ENCODE peak calls at places on chromosomes 13 and 19, in nine cellular contexts. K, S, L, T, W, N, I, Z and E are unnamed samples.

GRCh38 chr13:38166121-38166520 is 183.5 kb upstream of the UFM1 start:
- DNase-seq in W (no peak), I (no peak), Z (no peak), K (no peak), L (no peak), N (no peak), S (no peak), T (no peak), E (no peak)

GRCh38 chr13:112114391-112114790 is 47.4 kb downstream of the SOX1 start:
- DNase-seq in I (no peak), S (no peak), W (no peak), L (no peak), K (no peak), N (no peak), Z (no peak), T (no peak), E (no peak)

GRCh38 chr13:27177852-27178251 is 6.2 kb upstream of the USP12 start:
- DNase-seq in N (no peak), W (no peak), K (no peak), I (no peak), Z (no peak), L (no peak), T (no peak), S (no peak), E (no peak)

GRCh38 chr13:64186503-64186902 is 2770.9 kb upstream of the PCDH20 start:
- DNase-seq in S (no peak), W (no peak), I (no peak), T (no peak), K (no peak), L (peak), N (no peak), Z (no peak), E (no peak)

GRCh38 chr13:84776578-84776977 is 894.3 kb upstream of the SLITRK1 start:
- DNase-seq in Z (no peak), K (no peak), L (no peak), T (no peak), I (no peak), S (no peak), N (no peak), W (no peak), E (no peak)

GRCh38 chr13:47934371-47934770 is 66.7 kb downstream of the SUCLA2 start:
- DNase-seq in N (no peak), K (no peak), W (no peak), I (no peak), S (no peak), Z (no peak), T (no peak), L (no peak), E (no peak)

GRCh38 chr13:80054806-80055205 is 286.1 kb downstream of the SPRY2 start:
- DNase-seq in W (no peak), K (no peak), N (no peak), S (no peak), I (no peak), T (no peak), Z (no peak), L (peak), E (no peak)

GRCh38 chr19:43784251-43784980 is 3.6 kb upstream of the KCNN4 start:
- DNase-seq in T (peak), S (no peak), K (no peak), W (peak), L (peak), Z (peak), I (no peak), N (peak), E (peak)

GRCh38 chr19:15374796-15375440 is 4.7 kb downstream of the AKAP8 start:
- DNase-seq in N (peak), Z (no peak), K (peak), L (no peak), I (no peak), T (no peak), S (no peak), W (no peak), E (no peak)

GRCh38 chr19:13342672-13343071 is 163.6 kb downstream of the CACNA1A start:
- DNase-seq in T (no peak), L (no peak), S (no peak), K (no peak), I (no peak), Z (no peak), N (no peak), W (no peak), E (no peak)

GRCh38 chr19:12126707-12127106 is 13.4 kb downstream of the ZNF20 start:
- DNase-seq in S (peak), L (peak), K (no peak), T (no peak), I (no peak), Z (peak), W (no peak), N (no peak), E (peak)

GRCh38 chr19:12722566-12723382 is 958 bp downstream of the TNPO2 start:
- DNase-seq in T (peak), Z (peak), L (peak), I (peak), K (no peak), N (peak), W (peak), S (peak), E (peak)

GRCh38 chr19:44803442-44804428 is 5.2 kb upstream of the BCAM start:
- DNase-seq in S (no peak), W (peak), L (no peak), I (no peak), N (no peak), K (no peak), Z (no peak), T (no peak), E (no peak)

GRCh38 chr19:9934132-9934950 is 2.0 kb downstream of the OLFM2 start:
- DNase-seq in K (peak), W (no peak), T (peak), N (peak), I (peak), Z (peak), S (peak), L (peak), E (peak)

GRCh38 chr13:89239361-89240127 is 1568.4 kb downstream of the SLITRK5 start:
- DNase-seq in K (no peak), L (no peak), N (no peak), W (no peak), Z (no peak), T (no peak), I (no peak), S (no peak), E (no peak)

GRCh38 chr13:99717959-99718674 is 216.8 kb downstream of the TM9SF2 start:
- DNase-seq in I (no peak), L (no peak), T (no peak), Z (no peak), N (no peak), W (no peak), S (no peak), K (no peak), E (no peak)

GRCh38 chr19:10617409-10618121 is 7.8 kb upstream of the SLC44A2 start:
- DNase-seq in I (no peak), L (peak), K (no peak), Z (no peak), W (peak), T (no peak), S (no peak), N (no peak), E (no peak)

GRCh38 chr13:105969761-105970160 is 565.7 kb downstream of the EFNB2 start:
- DNase-seq in W (no peak), K (no peak), L (no peak), Z (no peak), N (no peak), S (no peak), I (no peak), T (no peak), E (no peak)

GRCh38 chr19:15894359-15894758 is 3.5 kb downstream of the CYP4F2 start:
- DNase-seq in L (no peak), N (no peak), Z (no peak), I (no peak), K (no peak), S (no peak), W (no peak), T (no peak), E (no peak)

GRCh38 chr19:14091086-14091884 is 734 bp upstream of the SAMD1 start:
- DNase-seq in S (peak), K (peak), T (peak), I (peak), N (peak), W (peak), Z (peak), L (peak), E (peak)

GRCh38 chr19:38409631-38410133 is 6.8 kb downstream of the FAM98C start:
- DNase-seq in S (no peak), Z (no peak), K (no peak), I (no peak), N (no peak), L (peak), T (no peak), W (no peak), E (no peak)

GRCh38 chr19:11221082-11221598 is 18.3 kb upstream of the ANGPTL8 start:
- DNase-seq in L (no peak), I (no peak), Z (no peak), S (no peak), T (no peak), W (no peak), N (no peak), K (no peak), E (no peak)

GRCh38 chr13:74251778-74252519 is 117.7 kb upstream of the KLF12 start:
- DNase-seq in I (no peak), T (no peak), L (no peak), S (no peak), W (no peak), Z (peak), N (no peak), K (no peak), E (no peak)

GRCh38 chr19:33500991-33501390 is 20.6 kb downstream of the PEPD start:
- DNase-seq in Z (no peak), L (no peak), I (no peak), W (no peak), N (no peak), K (no peak), S (no peak), T (no peak), E (no peak)

GRCh38 chr13:86383561-86383960 is 584.3 kb upstream of the SLITRK6 start:
- DNase-seq in L (no peak), K (no peak), Z (no peak), S (no peak), I (no peak), N (no peak), W (no peak), T (no peak), E (no peak)

GRCh38 chr13:75384881-75385707 is 96.9 kb downstream of the TBC1D4 start:
- DNase-seq in L (no peak), K (no peak), Z (no peak), T (no peak), N (no peak), S (peak), W (no peak), I (no peak), E (peak)

GRCh38 chr19:36236946-36237310 is 22.0 kb downstream of the ZNF146 start:
- DNase-seq in K (no peak), T (no peak), S (no peak), I (no peak), W (no peak), L (no peak), N (no peak), Z (no peak), E (no peak)

GRCh38 chr13:24288870-24289269 is 20.5 kb upstream of the C1QTNF9 start:
- DNase-seq in I (no peak), W (no peak), L (peak), S (no peak), Z (no peak), K (no peak), T (no peak), N (no peak), E (no peak)

GRCh38 chr13:107069107-107069776 is 501.3 kb upstream of the ARGLU1 start:
- DNase-seq in W (no peak), I (no peak), N (no peak), K (no peak), T (no peak), L (peak), Z (no peak), S (no peak), E (no peak)

GRCh38 chr19:43779820-43780219 is 953 bp downstream of the KCNN4 start:
- DNase-seq in K (no peak), I (no peak), N (no peak), W (no peak), Z (no peak), T (no peak), L (no peak), S (no peak), E (peak)

GRCh38 chr13:98143157-98143553 is 261 bp downstream of the FARP1 start:
- DNase-seq in S (no peak), I (no peak), K (peak), W (no peak), Z (no peak), N (no peak), L (no peak), T (no peak), E (no peak)

GRCh38 chr13:98142427-98143156 is at the start of gene FARP1:
- DNase-seq in I (peak), T (peak), L (peak), S (peak), W (peak), Z (peak), N (peak), K (peak), E (peak)

GRCh38 chr13:98141938-98142426 is 912 bp upstream of the FARP1 start:
- DNase-seq in I (no peak), T (peak), K (no peak), L (no peak), N (peak), Z (no peak), S (peak), W (no peak), E (peak)

GRCh38 chr13:98143601-98144500 is 957 bp downstream of the FARP1 start:
- DNase-seq in N (peak), T (peak), Z (no peak), W (no peak), K (peak), S (peak), L (peak), I (no peak), E (peak)

DNA sequence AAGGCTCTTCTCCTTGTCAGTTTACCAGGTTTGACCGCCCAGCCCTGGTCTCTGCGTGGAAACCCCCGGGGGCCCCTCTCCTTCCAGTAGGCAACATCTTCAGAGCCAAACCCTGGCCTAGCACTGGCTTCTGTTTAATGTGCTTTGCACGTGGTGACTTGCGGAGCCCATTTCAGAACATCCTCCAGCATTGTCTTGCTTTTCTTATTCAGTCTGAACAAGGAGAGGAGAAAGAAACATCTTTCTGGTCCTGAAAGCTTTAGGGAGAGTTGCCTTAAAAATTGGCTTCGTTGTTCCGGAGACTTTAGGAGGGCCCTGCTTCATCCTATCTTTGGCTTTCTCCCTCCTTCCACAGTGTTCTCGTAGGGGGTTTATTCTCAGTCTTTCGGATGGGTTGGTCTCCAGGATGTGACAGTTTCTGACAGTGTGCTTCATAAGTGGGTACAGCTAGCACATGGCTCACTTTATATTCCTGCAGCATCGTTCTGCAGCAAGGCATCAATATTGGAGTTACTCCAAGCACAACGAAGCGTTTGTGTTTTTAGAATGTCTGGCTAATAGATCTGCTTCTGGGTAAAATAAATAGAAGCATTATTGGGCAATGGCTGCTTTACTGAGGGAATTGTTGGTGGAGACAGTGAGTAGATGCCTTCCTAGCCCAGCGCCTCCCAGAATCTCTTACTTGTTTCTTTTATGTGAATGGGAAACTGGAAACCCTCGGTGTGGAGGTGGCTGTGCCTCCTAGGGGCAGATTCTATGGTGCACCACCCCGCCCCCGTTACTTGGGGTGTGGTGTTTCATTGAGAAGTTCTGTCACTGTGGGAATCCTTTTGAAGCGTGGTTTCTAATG is 1.8 kb downstream of the FARP1 start:
- DNase-seq in S (peak), K (no peak), L (peak), Z (no peak), I (no peak), W (no peak), T (no peak), N (no peak), E (no peak)
- TF ChIP-seq CTCF in S (peak), K (no peak), L (peak), Z (no peak), I (no peak), W (no peak), T (no peak), N (no peak), E (no peak)

GRCh38 chr19:42322305-42322704 is 3.1 kb upstream of the MEGF8 start:
- DNase-seq in I (no peak), N (no peak), K (no peak), Z (no peak), L (no peak), T (no peak), W (no peak), S (no peak), E (no peak)

GRCh38 chr19:42325308-42325895 is at the start of gene MEGF8:
- DNase-seq in N (peak), W (peak), I (peak), Z (peak), S (peak), K (peak), L (peak), T (peak), E (peak)

GRCh38 chr19:42324655-42325307 is 654 bp upstream of the MEGF8 start:
- DNase-seq in N (no peak), T (peak), L (no peak), S (no peak), Z (peak), W (no peak), I (no peak), K (peak), E (no peak)

GRCh38 chr19:42323473-42323851 is 2.0 kb upstream of the MEGF8 start:
- DNase-seq in W (no peak), T (peak), Z (peak), S (no peak), K (no peak), N (no peak), I (no peak), L (no peak), E (no peak)

DNA sequence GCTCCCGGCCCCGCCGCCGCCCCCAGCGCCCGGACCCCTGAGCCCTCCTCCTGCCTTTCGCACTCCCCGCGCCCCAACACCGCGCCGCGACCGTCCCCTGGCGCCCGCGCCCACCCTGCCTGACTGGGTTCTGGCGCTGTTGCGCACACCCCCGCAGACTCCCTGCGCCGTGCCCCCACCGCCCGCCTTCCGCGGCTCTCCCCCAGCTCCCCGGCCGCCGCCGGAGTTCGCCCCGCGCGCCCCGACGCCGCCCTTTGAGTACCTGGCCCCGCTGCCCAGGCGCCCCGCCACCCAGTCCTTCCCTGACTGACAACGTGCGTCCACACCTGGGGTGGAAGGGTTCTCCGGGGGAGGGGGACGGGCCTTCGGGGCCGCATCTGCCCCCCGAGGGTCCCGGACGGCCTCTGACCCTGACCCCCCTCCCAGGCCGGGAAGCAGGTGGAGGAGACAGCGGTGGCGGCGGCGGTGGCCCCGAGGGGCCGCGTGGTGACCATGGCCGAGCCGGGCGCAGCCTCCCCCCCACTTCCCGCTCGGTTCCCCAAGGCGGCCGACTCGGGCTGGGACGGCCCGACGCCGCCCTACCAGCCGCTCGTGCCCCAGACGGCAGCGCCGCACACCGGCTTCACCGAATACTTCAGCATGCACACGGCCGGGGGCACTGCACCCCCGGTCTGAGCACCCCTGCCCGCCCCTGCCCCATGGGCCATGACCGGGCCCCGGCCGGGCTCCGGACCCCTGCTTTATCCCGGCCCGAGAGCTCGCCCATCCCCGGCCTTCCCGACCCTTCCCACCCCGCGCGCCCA is 1.4 kb upstream of the MEGF8 start:
- DNase-seq in Z (peak), I (no peak), S (peak), T (peak), K (peak), N (no peak), W (no peak), L (no peak), E (peak)
- H3K4me3 ChIP-seq in Z (peak), I (peak), S (no peak), T (peak), K (peak), N (no peak), W (peak), L (no peak), E (no peak)

DNA sequence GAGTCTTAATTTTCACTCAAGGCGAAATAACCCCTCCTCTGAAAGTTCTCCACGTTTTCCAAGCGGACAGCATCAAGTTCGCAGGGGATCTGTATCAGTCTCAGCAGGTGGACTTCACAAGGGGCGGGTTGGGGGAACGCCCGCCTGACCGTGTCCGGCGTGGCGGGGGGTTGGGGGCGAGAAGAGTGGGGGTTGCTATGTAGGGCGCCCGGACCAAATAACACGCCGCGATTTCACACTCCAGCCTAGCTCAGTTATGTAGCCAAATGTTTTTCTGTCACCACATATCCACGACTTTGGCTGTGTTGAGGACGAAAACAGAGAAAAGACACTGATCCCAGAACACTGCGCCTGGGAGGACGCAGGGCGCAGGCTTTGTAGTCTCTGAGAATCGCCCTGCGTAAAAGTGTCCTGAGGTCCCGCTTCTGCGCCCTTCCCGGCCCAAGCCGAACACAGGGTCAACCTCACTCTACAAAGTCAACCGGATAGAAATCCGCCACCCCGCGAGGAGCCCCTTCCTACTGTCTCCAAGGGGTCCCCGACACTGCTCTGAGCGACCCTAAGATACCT is 541 bp downstream of the RUBCNL start:
- DNase-seq in K (peak), L (no peak), S (no peak), N (no peak), T (no peak), I (no peak), W (no peak), Z (peak), E (no peak)
- TF ChIP-seq POLR2A in K (no peak), L (no peak), S (no peak), N (no peak), T (no peak), I (no peak), W (no peak), Z (no peak), E (no peak)

GRCh38 chr19:2977686-2978466 is 512 bp downstream of the TLE6 start:
- DNase-seq in N (no peak), S (peak), L (no peak), Z (no peak), W (no peak), I (no peak), K (no peak), T (no peak), E (peak)
- TF ChIP-seq CTCF in N (no peak), S (no peak), L (no peak), Z (no peak), W (no peak), I (no peak), K (no peak), T (no peak), E (no peak)

GRCh38 chr13:41970918-41971317 is 10.0 kb upstream of the VWA8 start:
- DNase-seq in L (no peak), I (no peak), N (no peak), Z (no peak), W (no peak), S (no peak), T (no peak), K (no peak), E (no peak)
- H3K4me3 ChIP-seq in L (no peak), I (no peak), N (no peak), Z (no peak), W (no peak), S (no peak), T (no peak), K (no peak), E (no peak)

GRCh38 chr13:49026851-49027250 is 51.1 kb downstream of the FNDC3A start:
- DNase-seq in K (no peak), S (no peak), L (peak), I (no peak), T (no peak), Z (no peak), N (no peak), W (no peak), E (no peak)
- TF ChIP-seq POLR2A in K (no peak), S (no peak), L (no peak), I (no peak), T (no peak), Z (no peak), N (no peak), W (no peak), E (no peak)